ENCODE peak calls at places on chromosomes 5 and 9, in nine cellular contexts. B, T, Q, J, H, U, F, R and S are unnamed samples. For H3K9me3, the result is how much of the 10 kb centered on the place peaks cover.

GRCh38 chr5:158313739-158314464 is 455.0 kb upstream of the CLINT1 start:
- DNase-seq in U (no peak), H (no peak), B (no peak), T (no peak), F (no peak), J (no peak), Q (no peak), R (no peak), S (no peak)

GRCh38 chr5:151685749-151686672 is 704 bp downstream of the SPARC start:
- DNase-seq in U (no peak), F (no peak), B (no peak), J (no peak), T (no peak), R (no peak), Q (peak), H (no peak), S (no peak)

GRCh38 chr5:152256580-152256979 is 148.5 kb downstream of the NMUR2 start:
- DNase-seq in H (no peak), F (no peak), Q (no peak), U (no peak), R (no peak), T (no peak), B (no peak), J (no peak), S (no peak)

GRCh38 chr9:104858846-104859245 is 69.1 kb downstream of the ABCA1 start:
- DNase-seq in T (no peak), Q (no peak), H (no peak), B (no peak), R (no peak), J (no peak), U (no peak), F (no peak), S (no peak)

GRCh38 chr5:36161317-36161716 is 9.4 kb downstream of the SKP2 start:
- DNase-seq in T (no peak), H (no peak), Q (no peak), J (no peak), U (no peak), B (no peak), F (no peak), R (no peak), S (no peak)

GRCh38 chr5:78647838-78648358 is 674 bp downstream of the LHFPL2 start:
- DNase-seq in B (peak), F (peak), U (peak), R (no peak), Q (peak), T (peak), H (peak), J (peak), S (no peak)

GRCh38 chr9:125540497-125540896 is 166.5 kb downstream of the MAPKAP1 start:
- DNase-seq in B (no peak), U (no peak), R (no peak), Q (no peak), J (no peak), T (no peak), F (no peak), H (no peak), S (no peak)

GRCh38 chr5:179166171-179166885 is 106.2 kb downstream of the ZNF354C start:
- DNase-seq in F (no peak), J (no peak), R (no peak), H (no peak), U (peak), Q (no peak), B (peak), T (no peak), S (no peak)

GRCh38 chr5:33850100-33850594 is 41.6 kb downstream of the ADAMTS12 start:
- DNase-seq in H (no peak), R (peak), J (no peak), U (no peak), T (no peak), F (no peak), B (no peak), Q (peak), S (no peak)

GRCh38 chr9:127132921-127133647 is 10.6 kb upstream of the ANGPTL2 start:
- DNase-seq in T (peak), B (peak), R (no peak), F (no peak), H (no peak), J (peak), U (peak), Q (peak), S (no peak)

GRCh38 chr5:73363911-73364730 is 84.5 kb downstream of the FOXD1 start:
- DNase-seq in F (no peak), B (no peak), J (no peak), U (no peak), H (no peak), Q (peak), R (no peak), T (no peak), S (no peak)

GRCh38 chr5:91928751-91929521 is 545.8 kb upstream of the ARRDC3 start:
- DNase-seq in U (no peak), Q (peak), H (peak), F (no peak), T (no peak), B (no peak), R (no peak), J (no peak), S (no peak)

GRCh38 chr5:67165524-67166459 is 30.8 kb downstream of the CD180 start:
- DNase-seq in T (no peak), U (peak), J (peak), H (peak), R (peak), Q (peak), F (peak), B (peak), S (peak)

GRCh38 chr9:134793281-134793680 is 87.3 kb upstream of the FCN2 start:
- DNase-seq in J (no peak), B (no peak), F (no peak), H (no peak), R (no peak), T (no peak), U (no peak), Q (no peak), S (no peak)

GRCh38 chr5:43859309-43859708 is 256.3 kb downstream of the NNT start:
- DNase-seq in R (no peak), T (no peak), F (no peak), J (no peak), U (no peak), Q (no peak), H (no peak), B (no peak), S (no peak)

GRCh38 chr5:110751902-110752762 is 13.3 kb downstream of the SLC25A46 start:
- DNase-seq in R (peak), F (no peak), Q (peak), U (no peak), T (no peak), B (no peak), H (no peak), J (no peak), S (no peak)

GRCh38 chr9:12859704-12860251 is 85.0 kb downstream of the LURAP1L start:
- DNase-seq in U (no peak), H (peak), B (no peak), T (peak), F (no peak), R (no peak), J (no peak), Q (peak), S (no peak)

GRCh38 chr5:176844706-176845391 is 34.5 kb downstream of the UNC5A start:
- DNase-seq in U (no peak), Q (no peak), R (no peak), F (no peak), T (no peak), H (no peak), J (no peak), B (no peak), S (no peak)

GRCh38 chr5:106875591-106876297 is 795.0 kb downstream of the EFNA5 start:
- DNase-seq in F (no peak), J (no peak), Q (no peak), R (no peak), H (peak), U (no peak), T (peak), B (no peak), S (no peak)

GRCh38 chr5:54457094-54457531 is 1.6 kb downstream of the HSPB3 start:
- DNase-seq in B (no peak), J (peak), F (no peak), T (peak), Q (peak), H (peak), R (no peak), U (no peak), S (no peak)

GRCh38 chr5:80346055-80346454 is 26.3 kb downstream of the SPZ1 start:
- DNase-seq in F (no peak), T (no peak), B (no peak), U (no peak), H (peak), J (no peak), R (peak), Q (peak), S (no peak)

GRCh38 chr5:1254196-1254595 is 29.0 kb downstream of the SLC6A18 start:
- DNase-seq in T (no peak), H (no peak), J (no peak), F (no peak), U (no peak), B (no peak), Q (no peak), R (no peak), S (no peak)

DNA sequence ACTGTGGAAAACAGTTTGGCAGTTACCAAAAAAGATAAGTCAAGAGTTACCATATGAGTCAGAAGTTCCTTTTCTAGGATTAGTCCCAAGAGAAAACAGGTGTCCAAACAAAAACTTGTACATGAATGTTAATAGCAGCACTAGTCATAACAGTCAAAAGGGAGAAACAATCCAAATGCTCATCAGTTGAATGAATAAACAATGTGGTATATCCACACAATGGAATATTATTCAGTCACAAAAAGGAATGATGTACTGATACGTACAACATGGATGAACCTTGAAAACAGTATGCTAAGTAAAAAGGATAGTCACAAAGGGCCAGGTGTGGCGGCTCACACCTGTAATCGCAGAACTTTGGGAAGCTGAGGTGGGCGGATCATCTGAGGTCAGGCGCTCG is 7.9 kb downstream of the ZNF510 start:
- DNase-seq in R (no peak), J (no peak), H (no peak), U (no peak), Q (no peak), F (no peak), T (no peak), B (no peak), S (no peak)
- H3K9me3 ChIP-seq in R (under half), J (half or more), H (half or more), U (under half), Q (under half), F (half or more), T (under half), B (half or more), S (half or more)

GRCh38 chr5:5953641-5954040 is 424.7 kb downstream of the MED10 start:
- DNase-seq in R (no peak), U (no peak), F (no peak), H (no peak), T (no peak), J (no peak), B (no peak), Q (no peak), S (no peak)
- H3K9me3 ChIP-seq in R (under half), U (under half), F (under half), H (under half), T (under half), J (under half), B (under half), Q (under half), S (under half)

GRCh38 chr9:129511320-129511900 is 109.5 kb downstream of the C9orf50 start:
- DNase-seq in T (no peak), H (no peak), F (no peak), J (no peak), B (no peak), Q (no peak), R (no peak), U (no peak), S (no peak)
- H3K9me3 ChIP-seq in T (under half), H (half or more), F (under half), J (under half), B (under half), Q (under half), R (under half), U (under half), S (under half)

DNA sequence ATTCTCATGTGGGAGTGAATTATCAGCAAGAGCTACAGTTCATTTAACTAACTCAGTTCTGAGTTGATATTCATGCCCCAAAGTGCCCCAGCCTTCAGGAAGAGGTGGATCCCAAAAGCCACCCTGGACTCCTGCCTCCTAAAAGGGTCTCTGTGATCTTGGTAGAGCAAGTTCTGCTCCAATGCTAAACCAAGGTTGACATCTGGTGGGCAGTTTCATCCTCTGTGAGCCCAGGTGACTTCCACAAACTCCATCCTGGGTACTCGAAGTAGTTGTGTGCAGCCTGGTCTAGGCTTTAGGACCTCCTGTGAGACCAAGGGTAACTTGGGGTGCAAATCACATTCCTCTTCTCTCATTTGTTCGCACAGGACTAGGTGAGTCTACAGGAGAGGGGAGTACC is 816.8 kb downstream of the MTRR start:
- DNase-seq in Q (no peak), J (no peak), H (no peak), R (no peak), U (no peak), B (no peak), T (no peak), F (no peak), S (no peak)
- H3K9me3 ChIP-seq in Q (under half), J (under half), H (under half), R (under half), U (under half), B (under half), T (under half), F (under half), S (under half)

GRCh38 chr5:41955432-41956024 is 30.4 kb downstream of the FBXO4 start:
- DNase-seq in J (no peak), T (no peak), R (no peak), B (no peak), Q (no peak), F (no peak), H (no peak), U (no peak), S (no peak)

GRCh38 chr5:41962491-41962890 is 37.4 kb downstream of the FBXO4 start:
- DNase-seq in F (no peak), R (no peak), U (no peak), B (no peak), H (no peak), J (no peak), Q (no peak), T (no peak), S (no peak)

GRCh38 chr5:41961736-41962135 is 36.7 kb downstream of the FBXO4 start:
- DNase-seq in U (no peak), T (no peak), Q (no peak), H (no peak), R (no peak), B (no peak), J (no peak), F (no peak), S (no peak)

GRCh38 chr5:41956943-41957342 is 31.9 kb downstream of the FBXO4 start:
- DNase-seq in T (no peak), F (no peak), J (no peak), B (no peak), Q (no peak), R (no peak), U (no peak), H (no peak), S (no peak)

GRCh38 chr5:41960481-41960880 is 35.4 kb downstream of the FBXO4 start:
- DNase-seq in R (no peak), T (no peak), U (no peak), H (no peak), B (no peak), F (no peak), J (no peak), Q (no peak), S (no peak)
- H3K9me3 ChIP-seq in R (under half), T (under half), U (under half), H (under half), B (under half), F (under half), J (under half), Q (under half), S (under half)

DNA sequence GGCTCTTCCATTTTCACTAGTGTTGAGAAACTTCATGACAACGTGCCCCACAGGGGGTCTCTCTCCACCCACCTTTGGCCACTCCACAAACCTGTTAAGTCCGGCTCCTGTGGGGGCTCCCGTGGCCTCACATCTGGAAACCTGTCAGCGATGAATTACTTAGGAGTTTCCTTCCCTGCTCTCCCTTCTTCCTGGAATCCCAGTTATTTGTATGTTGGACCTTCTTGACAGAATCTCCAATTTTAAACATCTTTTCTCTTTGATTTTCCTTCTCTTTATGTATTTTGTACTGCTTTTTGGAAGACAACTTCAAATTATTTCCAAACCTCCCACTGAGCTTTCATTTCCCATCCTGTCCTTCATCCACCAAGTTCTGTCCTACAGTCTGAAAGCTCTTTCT is 55.1 kb upstream of the NRARP start:
- DNase-seq in R (no peak), U (no peak), Q (peak), B (no peak), H (no peak), J (no peak), T (no peak), F (no peak), S (no peak)
- H3K9me3 ChIP-seq in R (under half), U (under half), Q (under half), B (under half), H (under half), J (under half), T (under half), F (under half), S (under half)

GRCh38 chr9:128252317-128253139 is 23.3 kb downstream of the GOLGA2 start:
- DNase-seq in Q (no peak), B (no peak), J (no peak), R (no peak), F (no peak), H (no peak), T (no peak), U (no peak), S (no peak)

GRCh38 chr9:128253140-128253990 is 22.4 kb downstream of the GOLGA2 start:
- DNase-seq in T (no peak), U (no peak), F (no peak), H (no peak), Q (no peak), B (no peak), J (no peak), R (no peak), S (no peak)

GRCh38 chr9:128254362-128254761 is 21.4 kb downstream of the GOLGA2 start:
- DNase-seq in F (no peak), J (no peak), R (no peak), Q (no peak), B (no peak), T (no peak), H (no peak), U (no peak), S (no peak)

GRCh38 chr9:128254855-128255759 is 20.7 kb downstream of the GOLGA2 start:
- DNase-seq in B (peak), F (peak), R (peak), T (peak), J (peak), Q (peak), U (peak), H (peak), S (no peak)

GRCh38 chr9:128253991-128254346 is 21.8 kb downstream of the GOLGA2 start:
- DNase-seq in J (no peak), B (no peak), R (no peak), F (no peak), U (no peak), Q (no peak), T (no peak), H (no peak), S (no peak)
- H3K9me3 ChIP-seq in J (under half), B (under half), R (under half), F (under half), U (under half), Q (under half), T (under half), H (under half), S (under half)

GRCh38 chr5:141393267-141393666 is 834 bp downstream of the PCDHGA8 start:
- DNase-seq in B (no peak), F (no peak), T (no peak), Q (no peak), R (no peak), U (no peak), H (no peak), J (no peak), S (no peak)
- H3K9me3 ChIP-seq in B (half or more), F (half or more), T (under half), Q (under half), R (under half), U (under half), H (half or more), J (half or more), S (half or more)

GRCh38 chr5:87912419-87912818 is 356.2 kb downstream of the TMEM161B start:
- DNase-seq in J (no peak), Q (no peak), U (no peak), R (no peak), T (no peak), F (no peak), B (no peak), H (no peak), S (no peak)

DNA sequence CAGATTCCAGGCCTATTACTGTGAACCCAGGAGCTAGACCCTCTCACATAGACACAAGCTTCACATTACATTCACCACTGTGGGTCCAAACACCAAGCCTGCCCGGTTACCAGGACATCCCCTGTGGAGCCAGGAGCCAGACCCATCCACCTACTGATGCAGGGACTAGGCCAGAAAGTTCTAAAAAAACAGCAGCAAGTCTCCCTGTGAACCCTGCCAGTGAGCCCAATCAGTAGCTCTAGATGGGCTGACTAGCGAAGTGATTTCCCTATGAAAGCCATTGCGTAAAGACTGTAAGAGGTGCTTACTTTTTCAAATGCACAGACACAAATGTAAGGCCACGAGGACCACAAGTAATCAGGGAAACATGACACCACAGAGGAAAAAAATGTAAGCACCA is 352.3 kb downstream of the TMEM161B start:
- DNase-seq in H (no peak), T (no peak), R (no peak), U (no peak), Q (no peak), J (no peak), F (no peak), B (no peak), S (no peak)
- H3K9me3 ChIP-seq in H (under half), T (under half), R (under half), U (under half), Q (under half), J (under half), F (under half), B (under half), S (under half)

DNA sequence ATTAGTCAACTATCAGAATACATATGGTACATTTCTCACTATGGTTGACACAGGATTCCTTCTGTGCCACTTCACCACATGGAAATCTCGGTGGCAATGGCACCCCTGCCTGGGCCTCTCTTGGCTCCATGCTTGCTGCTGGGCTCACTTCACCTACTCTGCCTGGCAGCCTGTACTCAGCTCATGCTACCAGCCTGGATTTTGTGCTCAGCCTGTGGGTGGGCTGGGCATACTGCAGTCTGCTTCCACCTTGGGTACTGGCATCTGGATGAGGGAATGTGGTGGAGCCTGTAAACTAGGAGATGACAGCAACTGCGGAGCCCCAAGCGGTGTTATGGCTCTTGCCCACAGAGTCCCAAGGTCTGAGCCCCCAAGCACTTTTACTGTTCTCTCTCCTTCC is 604.1 kb downstream of the MTRR start:
- DNase-seq in H (no peak), T (no peak), B (no peak), Q (no peak), R (no peak), U (no peak), J (no peak), F (no peak), S (no peak)
- H3K9me3 ChIP-seq in H (under half), T (under half), B (under half), Q (under half), R (under half), U (under half), J (under half), F (under half), S (under half)